ENCODE peak calls at places on chromosomes 11 and 22, in eight cellular contexts. One of them, this sample, is unnamed.
A peak's percentile ranks its signal among the peaks of the same experiment; 100 is the strongest.

GRCh38 chr11:131688056-131688693 is 317.8 kb downstream of the NTM start:
- DNase-seq in neuronal stem cell: peak; percentile 56
- DNase-seq in AG04450: no peak
- DNase-seq in astrocyte: peak; percentile 12
- DNase-seq in left ventricle myocardium inferior: peak; percentile 47
- DNase-seq in OCI-LY7: peak; percentile 46
- DNase-seq in Peyer's patch: no peak
- DNase-seq in endodermal cell: peak; percentile 92
- DNase-seq in this sample: peak; percentile 55

GRCh38 chr22:36671398-36671797 is 32.2 kb downstream of the CACNG2 start:
- DNase-seq in neuronal stem cell: no peak
- DNase-seq in AG04450: no peak
- DNase-seq in astrocyte: no peak
- DNase-seq in left ventricle myocardium inferior: no peak
- DNase-seq in OCI-LY7: no peak
- DNase-seq in Peyer's patch: no peak
- DNase-seq in endodermal cell: no peak
- DNase-seq in this sample: no peak

GRCh38 chr11:92130432-92130831 is 94.2 kb upstream of the FAT3 start:
- DNase-seq in neuronal stem cell: no peak
- DNase-seq in AG04450: no peak
- DNase-seq in astrocyte: peak; percentile 81
- DNase-seq in left ventricle myocardium inferior: no peak
- DNase-seq in OCI-LY7: no peak
- DNase-seq in Peyer's patch: no peak
- DNase-seq in endodermal cell: no peak
- DNase-seq in this sample: no peak

GRCh38 chr11:22491826-22492225 is 133.8 kb downstream of the FANCF start:
- DNase-seq in neuronal stem cell: no peak
- DNase-seq in AG04450: no peak
- DNase-seq in astrocyte: peak; percentile 77
- DNase-seq in left ventricle myocardium inferior: no peak
- DNase-seq in OCI-LY7: no peak
- DNase-seq in Peyer's patch: no peak
- DNase-seq in endodermal cell: no peak
- DNase-seq in this sample: no peak

GRCh38 chr22:28925916-28926315 is 42.5 kb downstream of the ZNRF3 start:
- DNase-seq in neuronal stem cell: no peak
- DNase-seq in AG04450: no peak
- DNase-seq in astrocyte: no peak
- DNase-seq in left ventricle myocardium inferior: no peak
- DNase-seq in OCI-LY7: no peak
- DNase-seq in Peyer's patch: no peak
- DNase-seq in endodermal cell: peak; percentile 76
- DNase-seq in this sample: no peak

GRCh38 chr11:120241277-120241676 is 1.3 kb downstream of the POU2F3 start:
- DNase-seq in neuronal stem cell: no peak
- DNase-seq in AG04450: no peak
- DNase-seq in astrocyte: no peak
- DNase-seq in left ventricle myocardium inferior: no peak
- DNase-seq in OCI-LY7: no peak
- DNase-seq in Peyer's patch: no peak
- DNase-seq in endodermal cell: no peak
- DNase-seq in this sample: no peak

GRCh38 chr22:30344447-30345200 is 12.1 kb downstream of the SF3A1 start:
- DNase-seq in neuronal stem cell: no peak
- DNase-seq in AG04450: no peak
- DNase-seq in astrocyte: no peak
- DNase-seq in left ventricle myocardium inferior: no peak
- DNase-seq in OCI-LY7: no peak
- DNase-seq in Peyer's patch: no peak
- DNase-seq in endodermal cell: no peak
- DNase-seq in this sample: no peak

GRCh38 chr11:113552271-113552670 is 77.1 kb upstream of the DRD2 start:
- DNase-seq in neuronal stem cell: no peak
- DNase-seq in AG04450: no peak
- DNase-seq in astrocyte: no peak
- DNase-seq in left ventricle myocardium inferior: no peak
- DNase-seq in OCI-LY7: no peak
- DNase-seq in Peyer's patch: no peak
- DNase-seq in endodermal cell: peak; percentile 19
- DNase-seq in this sample: no peak

GRCh38 chr11:70299636-70300035 is 29.1 kb downstream of the PPFIA1 start:
- DNase-seq in neuronal stem cell: no peak
- DNase-seq in AG04450: no peak
- DNase-seq in astrocyte: no peak
- DNase-seq in left ventricle myocardium inferior: no peak
- DNase-seq in OCI-LY7: no peak
- DNase-seq in Peyer's patch: no peak
- DNase-seq in endodermal cell: no peak
- DNase-seq in this sample: no peak

GRCh38 chr11:134665571-134666268 is 253.7 kb upstream of the B3GAT1 start:
- DNase-seq in neuronal stem cell: no peak
- DNase-seq in AG04450: no peak
- DNase-seq in astrocyte: no peak
- DNase-seq in left ventricle myocardium inferior: no peak
- DNase-seq in OCI-LY7: no peak
- DNase-seq in Peyer's patch: no peak
- DNase-seq in endodermal cell: peak; percentile 42
- DNase-seq in this sample: no peak

GRCh38 chr11:111361082-111361801 is 17.8 kb downstream of the POU2AF1 start:
- DNase-seq in neuronal stem cell: no peak
- DNase-seq in AG04450: no peak
- DNase-seq in astrocyte: no peak
- DNase-seq in left ventricle myocardium inferior: no peak
- DNase-seq in OCI-LY7: no peak
- DNase-seq in Peyer's patch: no peak
- DNase-seq in endodermal cell: peak; percentile 21
- DNase-seq in this sample: no peak

GRCh38 chr11:3710485-3711259 is 39.5 kb upstream of the CHRNA10 start:
- DNase-seq in neuronal stem cell: no peak
- DNase-seq in AG04450: no peak
- DNase-seq in astrocyte: peak; percentile 14
- DNase-seq in left ventricle myocardium inferior: no peak
- DNase-seq in OCI-LY7: no peak
- DNase-seq in Peyer's patch: no peak
- DNase-seq in endodermal cell: no peak
- DNase-seq in this sample: no peak

GRCh38 chr22:30250713-30251267 is 4.2 kb upstream of the LIF start:
- DNase-seq in neuronal stem cell: no peak
- DNase-seq in AG04450: no peak
- DNase-seq in astrocyte: peak; percentile 80
- DNase-seq in left ventricle myocardium inferior: no peak
- DNase-seq in OCI-LY7: no peak
- DNase-seq in Peyer's patch: no peak
- DNase-seq in endodermal cell: no peak
- DNase-seq in this sample: no peak

GRCh38 chr22:42937164-42937854 is 77.6 kb downstream of the PACSIN2 start:
- DNase-seq in neuronal stem cell: no peak
- DNase-seq in AG04450: no peak
- DNase-seq in astrocyte: peak; percentile 89
- DNase-seq in left ventricle myocardium inferior: no peak
- DNase-seq in OCI-LY7: peak; percentile 30
- DNase-seq in Peyer's patch: peak; percentile 68
- DNase-seq in endodermal cell: peak; percentile 38
- DNase-seq in this sample: no peak

GRCh38 chr11:67498544-67498972 is 6.6 kb downstream of the PITPNM1 start:
- DNase-seq in neuronal stem cell: no peak
- DNase-seq in AG04450: no peak
- DNase-seq in astrocyte: no peak
- DNase-seq in left ventricle myocardium inferior: peak; percentile 45
- DNase-seq in OCI-LY7: no peak
- DNase-seq in Peyer's patch: no peak
- DNase-seq in endodermal cell: no peak
- DNase-seq in this sample: peak; percentile 81

GRCh38 chr22:44578516-44579230 is 80.6 kb upstream of the RTL6 start:
- DNase-seq in neuronal stem cell: no peak
- DNase-seq in AG04450: no peak
- DNase-seq in astrocyte: no peak
- DNase-seq in left ventricle myocardium inferior: no peak
- DNase-seq in OCI-LY7: no peak
- DNase-seq in Peyer's patch: no peak
- DNase-seq in endodermal cell: no peak
- DNase-seq in this sample: no peak

GRCh38 chr22:49626361-49627216 is 201.1 kb downstream of the BRD1 start:
- DNase-seq in neuronal stem cell: no peak
- DNase-seq in AG04450: no peak
- DNase-seq in astrocyte: no peak
- DNase-seq in left ventricle myocardium inferior: no peak
- DNase-seq in OCI-LY7: no peak
- DNase-seq in Peyer's patch: no peak
- DNase-seq in endodermal cell: no peak
- DNase-seq in this sample: no peak
- H3K9me3 ChIP-seq in neuronal stem cell: no peaks in the 10 kb centered on the region
- H3K9me3 ChIP-seq in AG04450: peaks cover 87% of the 10 kb centered on the region
- H3K9me3 ChIP-seq in astrocyte: no peaks in the 10 kb centered on the region
- H3K9me3 ChIP-seq in left ventricle myocardium inferior: no peaks in the 10 kb centered on the region
- H3K9me3 ChIP-seq in OCI-LY7: no peaks in the 10 kb centered on the region
- H3K9me3 ChIP-seq in Peyer's patch: no peaks in the 10 kb centered on the region
- H3K9me3 ChIP-seq in endodermal cell: no peaks in the 10 kb centered on the region
- H3K9me3 ChIP-seq in this sample: no peaks in the 10 kb centered on the region

DNA sequence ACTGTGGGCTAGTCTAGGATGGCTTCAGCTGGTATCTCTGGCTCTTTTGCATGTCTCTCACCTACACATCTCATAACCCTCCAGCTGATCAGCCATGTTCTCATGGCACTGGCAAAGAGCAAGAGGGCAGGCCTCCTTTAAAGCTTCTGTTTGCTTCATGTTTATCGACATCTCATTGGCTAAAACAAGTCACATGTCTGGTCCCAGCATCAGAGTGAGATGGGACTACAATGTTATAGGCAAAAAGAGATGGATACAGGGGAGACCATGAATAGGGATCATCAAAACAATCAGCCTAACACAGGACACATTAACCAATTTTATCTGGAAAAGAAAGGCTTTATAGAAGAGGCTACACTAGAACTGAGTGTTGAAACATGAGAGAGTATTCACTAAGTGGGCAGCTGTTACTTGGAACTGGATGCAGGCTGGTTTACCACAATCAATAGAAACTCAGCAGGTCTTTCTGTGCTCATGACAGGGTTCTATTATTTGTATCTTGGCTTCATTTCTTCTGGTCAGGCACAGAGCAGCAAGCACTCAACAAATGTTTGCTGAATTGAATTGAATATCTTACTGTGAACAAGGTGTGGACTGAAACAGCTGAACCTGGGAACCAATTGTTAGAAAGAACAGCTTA is 5.3 kb downstream of the LRRC51 start:
- DNase-seq in neuronal stem cell: no peak
- DNase-seq in AG04450: no peak
- DNase-seq in astrocyte: no peak
- DNase-seq in left ventricle myocardium inferior: no peak
- DNase-seq in OCI-LY7: no peak
- DNase-seq in Peyer's patch: no peak
- DNase-seq in endodermal cell: no peak
- DNase-seq in this sample: no peak
- H3K27ac ChIP-seq in neuronal stem cell: peak overlapping the region; percentile 42
- H3K27ac ChIP-seq in AG04450: no peak overlapping the region
- H3K27ac ChIP-seq in astrocyte: no peak overlapping the region
- H3K27ac ChIP-seq in left ventricle myocardium inferior: no peak overlapping the region
- H3K27ac ChIP-seq in OCI-LY7: no peak overlapping the region
- H3K27ac ChIP-seq in Peyer's patch: no peak overlapping the region
- H3K27ac ChIP-seq in endodermal cell: peak overlapping the region; percentile 13
- H3K27ac ChIP-seq in this sample: no peak overlapping the region

DNA sequence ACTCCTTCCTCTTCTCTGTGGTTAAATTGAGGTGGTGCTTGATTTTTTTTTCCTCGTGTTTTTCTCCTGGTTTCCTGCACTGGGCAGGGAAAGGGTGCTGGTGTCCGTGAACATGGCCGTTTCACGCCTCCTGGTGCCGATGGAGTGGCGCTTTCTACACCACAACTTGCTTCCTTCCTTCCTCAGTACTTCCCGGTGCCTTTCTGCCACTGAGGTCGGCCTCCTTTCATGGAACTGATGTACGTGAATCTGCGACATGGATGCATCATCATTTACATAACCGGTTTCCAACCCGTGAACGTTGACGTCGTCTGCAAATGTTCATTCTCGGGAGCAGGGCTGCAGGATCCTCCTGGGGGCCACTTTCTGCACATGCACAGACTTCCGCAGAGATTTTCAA is 474.5 kb downstream of the BRD1 start:
- DNase-seq in neuronal stem cell: no peak
- DNase-seq in AG04450: no peak
- DNase-seq in astrocyte: no peak
- DNase-seq in left ventricle myocardium inferior: no peak
- DNase-seq in OCI-LY7: no peak
- DNase-seq in Peyer's patch: no peak
- DNase-seq in endodermal cell: peak; percentile 20
- DNase-seq in this sample: no peak
- H3K9me3 ChIP-seq in neuronal stem cell: no peaks in the 10 kb centered on the region
- H3K9me3 ChIP-seq in AG04450: peaks cover 86% of the 10 kb centered on the region
- H3K9me3 ChIP-seq in astrocyte: peaks cover 6% of the 10 kb centered on the region
- H3K9me3 ChIP-seq in left ventricle myocardium inferior: no peaks in the 10 kb centered on the region
- H3K9me3 ChIP-seq in OCI-LY7: no peaks in the 10 kb centered on the region
- H3K9me3 ChIP-seq in Peyer's patch: no peaks in the 10 kb centered on the region
- H3K9me3 ChIP-seq in endodermal cell: no peaks in the 10 kb centered on the region
- H3K9me3 ChIP-seq in this sample: no peaks in the 10 kb centered on the region

GRCh38 chr11:76978818-76979217 is 55.4 kb upstream of the B3GNT6 start:
- DNase-seq in neuronal stem cell: no peak
- DNase-seq in AG04450: no peak
- DNase-seq in astrocyte: no peak
- DNase-seq in left ventricle myocardium inferior: no peak
- DNase-seq in OCI-LY7: no peak
- DNase-seq in Peyer's patch: no peak
- DNase-seq in endodermal cell: no peak
- DNase-seq in this sample: peak; percentile 48

GRCh38 chr11:76977791-76978190 is 56.4 kb upstream of the B3GNT6 start:
- DNase-seq in neuronal stem cell: no peak
- DNase-seq in AG04450: no peak
- DNase-seq in astrocyte: no peak
- DNase-seq in left ventricle myocardium inferior: no peak
- DNase-seq in OCI-LY7: no peak
- DNase-seq in Peyer's patch: no peak
- DNase-seq in endodermal cell: no peak
- DNase-seq in this sample: no peak

GRCh38 chr11:76978239-76978638 is 56.0 kb upstream of the B3GNT6 start:
- DNase-seq in neuronal stem cell: no peak
- DNase-seq in AG04450: no peak
- DNase-seq in astrocyte: no peak
- DNase-seq in left ventricle myocardium inferior: no peak
- DNase-seq in OCI-LY7: no peak
- DNase-seq in Peyer's patch: no peak
- DNase-seq in endodermal cell: peak; percentile 44
- DNase-seq in this sample: no peak

GRCh38 chr11:76984741-76985140 is 49.5 kb upstream of the B3GNT6 start:
- DNase-seq in neuronal stem cell: no peak
- DNase-seq in AG04450: no peak
- DNase-seq in astrocyte: no peak
- DNase-seq in left ventricle myocardium inferior: no peak
- DNase-seq in OCI-LY7: no peak
- DNase-seq in Peyer's patch: no peak
- DNase-seq in endodermal cell: no peak
- DNase-seq in this sample: no peak

DNA sequence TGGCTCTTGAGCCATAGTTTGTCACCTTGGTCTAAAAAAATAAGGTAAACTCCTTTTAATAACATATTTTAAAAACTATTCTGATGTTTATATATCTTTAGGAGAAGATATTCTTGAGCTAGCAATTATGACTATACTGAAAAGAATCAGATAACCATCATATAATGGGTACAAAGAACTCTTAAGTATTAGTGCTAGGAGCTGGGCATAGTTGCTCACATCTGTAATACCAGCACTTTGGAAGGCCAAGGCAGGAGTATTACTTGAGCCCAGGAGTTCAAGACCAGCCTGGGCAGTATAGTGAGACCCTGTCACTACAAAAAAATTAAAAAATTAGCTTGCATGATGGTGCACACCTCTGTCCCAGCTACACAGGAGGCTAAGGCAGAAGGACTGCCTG is 54.0 kb upstream of the B3GNT6 start:
- DNase-seq in neuronal stem cell: no peak
- DNase-seq in AG04450: no peak
- DNase-seq in astrocyte: no peak
- DNase-seq in left ventricle myocardium inferior: no peak
- DNase-seq in OCI-LY7: no peak
- DNase-seq in Peyer's patch: no peak
- DNase-seq in endodermal cell: no peak
- DNase-seq in this sample: no peak
- H3K27ac ChIP-seq in neuronal stem cell: no peak overlapping the region
- H3K27ac ChIP-seq in AG04450: no peak overlapping the region
- H3K27ac ChIP-seq in astrocyte: no peak overlapping the region
- H3K27ac ChIP-seq in left ventricle myocardium inferior: no peak overlapping the region
- H3K27ac ChIP-seq in OCI-LY7: no peak overlapping the region
- H3K27ac ChIP-seq in Peyer's patch: no peak overlapping the region
- H3K27ac ChIP-seq in endodermal cell: no peak overlapping the region
- H3K27ac ChIP-seq in this sample: no peak overlapping the region